ENCODE peak calls at places on chromosomes 13 and 19, in nine cellular contexts. S is HFF-Myc; T is effector memory CD8-positive, alpha-beta T cell; X is stimulated activated CD8-positive, alpha-beta memory T cell treated with anti-CD3 and anti-CD28 coated beads, Interleukin-15, amount 100 ng/mL, for 4 hours; B is stimulated activated CD4-positive, alpha-beta T cell treated with anti-CD3 and anti-CD28 coated beads, Interleukin-4, amount 100 ng/mL, for 48 hours; O is heart left ventricle; C is LoVo; E is glutamatergic neuron; Y is endothelial cell. K is an unnamed sample.
A peak's percentile ranks its signal among the peaks of the same experiment; 100 is the strongest.

GRCh38 chr13:113970810-113971470 is 2.9 kb downstream of the C13orf46 start:
- DNase-seq in E (no peak), X (no peak), T (no peak), O (peak; percentile 68), S (no peak), C (peak; percentile 30), Y (no peak), B (no peak), K (peak; percentile 69)

GRCh38 chr19:45569619-45570421 is 14.8 kb downstream of the OPA3 start:
- DNase-seq in C (peak; percentile 57), X (no peak), O (peak; percentile 83), Y (peak; percentile 85), T (peak; percentile 46), S (no peak), E (peak; percentile 88), B (peak; percentile 69), K (peak; percentile 48)

GRCh38 chr13:58620171-58620570 is 988.6 kb downstream of the PCDH17 start:
- DNase-seq in X (no peak), C (no peak), Y (no peak), E (no peak), O (no peak), S (no peak), T (no peak), B (no peak), K (no peak)

GRCh38 chr19:49017666-49018351 is 918 bp upstream of the LHB start:
- DNase-seq in E (peak; percentile 76), C (peak; percentile 63), S (peak; percentile 26), X (peak; percentile 26), O (peak; percentile 77), B (peak; percentile 57), Y (peak; percentile 70), T (peak; percentile 74), K (no peak)

GRCh38 chr13:59494560-59494970 is 669.2 kb downstream of the DIAPH3 start:
- DNase-seq in T (no peak), O (no peak), Y (no peak), X (no peak), C (no peak), S (peak; percentile 19), B (no peak), E (no peak), K (peak; percentile 10)

GRCh38 chr19:7010722-7011593 is 10.3 kb downstream of the MBD3L2B start:
- DNase-seq in B (no peak), S (no peak), E (no peak), T (no peak), X (no peak), Y (no peak), O (no peak), C (no peak), K (no peak)

GRCh38 chr13:50596103-50596502 is 247.4 kb downstream of the DLEU7 start:
- DNase-seq in Y (no peak), B (no peak), X (no peak), E (no peak), T (no peak), O (no peak), C (no peak), S (no peak), K (no peak)

GRCh38 chr19:31784631-31785237 is 435.5 kb upstream of the TSHZ3 start:
- DNase-seq in O (no peak), E (no peak), C (no peak), X (no peak), B (no peak), S (no peak), Y (no peak), T (no peak), K (no peak)

GRCh38 chr13:29594310-29594709 is 1.2 kb downstream of the SLC7A1 start:
- DNase-seq in E (peak; percentile 37), O (no peak), S (peak; percentile 45), B (peak; percentile 32), C (peak; percentile 72), Y (peak; percentile 26), T (peak; percentile 22), X (no peak), K (no peak)

GRCh38 chr19:16191216-16191908 is 6.2 kb downstream of the FAM32A start:
- DNase-seq in X (no peak), O (peak; percentile 54), C (no peak), B (no peak), E (no peak), Y (no peak), T (no peak), S (no peak), K (no peak)

GRCh38 chr19:42197375-42197817 is 20.1 kb downstream of the DEDD2 start:
- DNase-seq in S (no peak), C (no peak), T (no peak), E (no peak), B (no peak), O (no peak), X (no peak), Y (no peak), K (no peak)

GRCh38 chr13:102965802-102966201 is 100.4 kb downstream of the SLC10A2 start:
- DNase-seq in Y (no peak), S (no peak), X (no peak), T (no peak), E (no peak), O (no peak), C (no peak), B (no peak), K (no peak)

GRCh38 chr19:8302357-8302691 is 5.8 kb downstream of the CD320 start:
- DNase-seq in C (no peak), Y (peak; percentile 1), T (no peak), E (no peak), O (peak; percentile 83), X (no peak), S (no peak), B (no peak), K (no peak)

GRCh38 chr13:29384466-29384865 is 211.0 kb downstream of the SLC7A1 start:
- DNase-seq in E (peak; percentile 59), T (no peak), S (no peak), C (no peak), Y (no peak), X (no peak), B (no peak), O (no peak), K (no peak)

GRCh38 chr19:16327911-16328823 is 3.5 kb downstream of the KLF2 start:
- DNase-seq in E (no peak), Y (no peak), C (no peak), S (no peak), O (peak; percentile 74), T (peak; percentile 52), B (no peak), X (no peak), K (peak; percentile 84)

GRCh38 chr13:34738251-34739170 is 203.6 kb upstream of the NBEA start:
- DNase-seq in T (no peak), O (no peak), S (no peak), X (no peak), C (no peak), E (no peak), Y (no peak), B (no peak), K (no peak)

GRCh38 chr13:75329723-75330122 is 152.2 kb downstream of the TBC1D4 start:
- DNase-seq in E (no peak), S (no peak), O (no peak), Y (no peak), C (no peak), T (no peak), B (no peak), X (no peak), K (no peak)

GRCh38 chr13:52751196-52751595 is 11.6 kb upstream of the CNMD start:
- DNase-seq in O (no peak), E (no peak), C (no peak), Y (no peak), T (no peak), X (no peak), S (no peak), B (no peak), K (no peak)

GRCh38 chr19:3944018-3944721 is 11.3 kb downstream of the NMRK2 start:
- DNase-seq in T (no peak), S (no peak), C (no peak), E (no peak), O (no peak), B (no peak), X (no peak), Y (no peak), K (no peak)

GRCh38 chr13:114049026-114049425 is 75.2 kb upstream of the C13orf46 start:
- DNase-seq in Y (no peak), B (peak; percentile 41), E (no peak), S (no peak), X (peak; percentile 26), O (no peak), T (no peak), C (no peak), K (no peak)

GRCh38 chr19:8387688-8388611 is 2.2 kb upstream of the RAB11B start:
- DNase-seq in S (no peak), B (no peak), O (no peak), E (no peak), T (no peak), Y (no peak), X (no peak), C (no peak), K (no peak)

GRCh38 chr13:112062619-112063308 is 4.2 kb upstream of the SOX1 start:
- DNase-seq in X (no peak), E (peak; percentile 85), C (no peak), T (no peak), S (no peak), O (no peak), B (no peak), Y (peak; percentile 79), K (no peak)

GRCh38 chr13:44437356-44438233 is 64.0 kb downstream of the SERP2 start:
- DNase-seq in C (peak; percentile 74), B (no peak), T (no peak), E (no peak), Y (no peak), S (no peak), O (no peak), X (no peak), K (no peak)

GRCh38 chr13:90105276-90105675 is 1242.2 kb upstream of the MIR17HG start:
- DNase-seq in Y (no peak), T (no peak), E (no peak), S (no peak), C (peak; percentile 2), X (no peak), O (no peak), B (no peak), K (no peak)

K was measured in gastrocnemius medialis.